ENCODE peak calls at places on chromosomes 6 and 20, in five cellular contexts. F is lower lobe of right lung, L is endothelial cell, P is bronchial epithelial cell, V is neural progenitor cell. H is an unnamed sample.

GRCh38 chr6:39181333-39181732 is 47.9 kb downstream of the KCNK5 start:
- DNase-seq in V (no peak), L (no peak), P (no peak), F (no peak), H (no peak)

GRCh38 chr20:22686097-22686496 is 101.7 kb upstream of the FOXA2 start:
- DNase-seq in L (peak), V (peak), P (peak), F (peak), H (no peak)

GRCh38 chr6:11381801-11382513 is 149.5 kb upstream of the NEDD9 start:
- DNase-seq in F (peak), V (no peak), P (no peak), L (no peak), H (peak)

GRCh38 chr6:161837854-161838253 is 564.0 kb upstream of the AGPAT4 start:
- DNase-seq in L (no peak), V (no peak), F (no peak), P (peak), H (no peak)

GRCh38 chr6:130885392-130886192 is 58.4 kb downstream of the SMLR1 start:
- DNase-seq in F (no peak), L (peak), V (peak), P (peak), H (no peak)

GRCh38 chr6:70221025-70221714 is 81.7 kb downstream of the COL9A1 start:
- DNase-seq in V (peak), L (peak), F (no peak), P (peak), H (no peak)

GRCh38 chr20:57693002-57693582 is 16.7 kb downstream of the PMEPA1 start:
- DNase-seq in L (no peak), V (no peak), P (peak), F (peak), H (no peak)

GRCh38 chr6:72622094-72622540 is 253 bp downstream of the KCNQ5 start:
- DNase-seq in P (no peak), V (peak), L (peak), F (peak), H (no peak)

GRCh38 chr6:157813757-157814455 is 9.1 kb upstream of the SNX9 start:
- DNase-seq in P (no peak), V (no peak), F (no peak), L (no peak), H (no peak)

GRCh38 chr6:142474446-142475289 is 172.9 kb downstream of the ADGRG6 start:
- DNase-seq in V (peak), P (peak), L (peak), F (no peak), H (no peak)

GRCh38 chr20:37651932-37652331 is 41.9 kb upstream of the CTNNBL1 start:
- DNase-seq in P (peak), F (peak), V (peak), L (peak), H (no peak)
- TF ChIP-seq CTCF in P (peak), F (peak), V (peak), L (peak), H (peak)

GRCh38 chr6:63456734-63457133 is 115.5 kb upstream of the LOC128125822 start:
- DNase-seq in F (no peak), V (peak), L (no peak), P (no peak), H (no peak)
- TF ChIP-seq CTCF in F (no peak), V (no peak), L (no peak), P (no peak), H (no peak)

GRCh38 chr20:53621482-53622246 is 28.0 kb upstream of the ZNF217 start:
- DNase-seq in P (peak), V (no peak), F (no peak), L (no peak), H (no peak)

GRCh38 chr20:53623127-53623453 is 29.5 kb upstream of the ZNF217 start:
- DNase-seq in P (no peak), V (no peak), F (no peak), L (no peak), H (no peak)

GRCh38 chr20:53622247-53623114 is 28.8 kb upstream of the ZNF217 start:
- DNase-seq in F (no peak), P (no peak), V (no peak), L (no peak), H (no peak)

GRCh38 chr20:53626584-53626983 is 32.9 kb upstream of the ZNF217 start:
- DNase-seq in L (no peak), V (no peak), P (no peak), F (no peak), H (no peak)

GRCh38 chr20:53623454-53624206 is 30.0 kb upstream of the ZNF217 start:
- DNase-seq in L (peak), V (peak), F (no peak), P (peak), H (peak)
- TF ChIP-seq CTCF in L (no peak), V (peak), F (peak), P (no peak), H (no peak)

GRCh38 chr6:80094017-80094416 is 12.5 kb upstream of the BCKDHB start:
- DNase-seq in P (peak), F (no peak), L (peak), V (peak), H (no peak)
- TF ChIP-seq CTCF in P (peak), F (peak), L (peak), V (peak), H (peak)

DNA sequence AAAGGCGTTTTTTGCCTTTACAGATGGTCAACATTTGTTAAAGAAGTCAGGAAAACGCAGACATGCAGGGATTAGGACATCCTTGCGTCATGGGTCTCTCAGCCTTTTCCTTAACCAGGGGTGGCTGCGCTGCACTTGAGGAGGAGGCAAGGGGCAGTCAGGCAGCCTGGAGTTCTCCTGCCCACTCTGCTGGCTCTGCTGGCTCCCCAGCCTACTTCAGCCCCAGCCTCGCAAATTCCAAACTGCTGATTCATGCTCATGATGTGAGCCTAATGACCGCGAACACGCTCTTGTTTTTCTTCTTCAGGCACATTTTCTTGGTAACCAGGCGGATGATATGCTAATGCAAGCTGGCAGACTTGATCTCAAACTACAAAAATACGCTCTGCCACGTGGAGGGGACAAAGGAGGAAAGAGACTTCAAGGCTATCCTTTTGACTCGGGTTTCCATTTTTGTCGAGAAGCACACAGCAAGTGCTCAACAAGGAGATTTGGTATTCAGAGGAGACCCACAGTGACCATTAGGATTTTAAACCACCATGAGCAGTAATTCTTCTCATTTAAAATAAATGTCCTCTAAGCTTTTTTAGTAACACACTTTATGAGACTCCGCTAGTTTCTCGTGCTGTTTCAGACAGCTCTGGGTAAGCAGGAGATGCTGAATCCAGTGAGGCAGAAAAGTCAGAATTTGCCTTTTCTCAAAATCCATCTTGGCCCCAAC is 290.2 kb upstream of the STXBP5 start:
- DNase-seq in L (peak), P (peak), F (peak), V (peak), H (peak)
- TF ChIP-seq CTCF in L (no peak), P (peak), F (no peak), V (no peak), H (no peak)

DNA sequence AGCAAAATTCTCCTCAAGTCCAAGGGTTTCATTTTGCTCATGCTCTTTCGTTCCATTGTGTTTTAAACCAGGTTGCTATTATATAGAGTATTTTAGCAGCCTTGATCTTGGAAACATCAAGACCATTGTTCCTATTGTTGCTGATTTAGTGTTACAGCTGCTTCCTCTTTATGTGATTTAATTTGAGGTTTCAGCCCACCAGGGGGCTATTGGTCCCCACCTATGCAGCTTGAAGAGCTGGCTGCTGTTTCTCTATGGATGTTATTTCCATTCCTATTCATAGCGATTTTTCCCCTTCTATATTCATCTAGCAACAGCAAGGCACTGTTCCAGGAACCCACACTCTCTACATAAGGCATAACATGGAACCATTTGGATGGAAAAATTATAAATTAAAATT is 418.8 kb downstream of the CDKAL1 start:
- DNase-seq in F (no peak), L (peak), P (no peak), V (peak), H (no peak)
- TF ChIP-seq CTCF in F (no peak), L (no peak), P (no peak), V (peak), H (no peak)

GRCh38 chr6:16239090-16239797 is 857 bp downstream of the GMPR start:
- DNase-seq in V (peak), L (peak), P (no peak), F (peak), H (no peak)
- TF ChIP-seq CTCF in V (peak), L (no peak), P (peak), F (peak), H (peak)